ENCODE peak calls at places on chromosomes 7 and 10, in eight cellular contexts. X is activated T-cell treated with anti-CD3 and anti-CD28 coated beads for 1 hour; C is NT2/D1; T is HTR-8/SVneo; I is RWPE1; O is stimulated activated CD4-positive, alpha-beta T cell treated with anti-CD3 and anti-CD28 coated beads, Interleukin-2, amount 100 ng/mL, for 48 hours; J is LoVo; W is activated T-helper 9 cell treated with anti-CD3 and anti-CD28 coated beads, Interleukin-2, amount 50 U/mL, for 16 hours. Y is an unnamed sample.

GRCh38 chr7:157458254-157458633 is 121.4 kb downstream of the DNAJB6 start:
- DNase-seq in X (no peak), C (no peak), T (no peak), I (no peak), O (no peak), J (no peak), W (no peak), Y (no peak)

GRCh38 chr7:28748934-28749584 is 209.1 kb downstream of the TRIL start:
- DNase-seq in X (no peak), C (no peak), T (peak), I (peak), O (no peak), J (peak), W (no peak), Y (peak)

GRCh38 chr7:19675816-19676215 is 33.0 kb downstream of the POLR1F start:
- DNase-seq in X (no peak), C (no peak), T (no peak), I (no peak), O (no peak), J (no peak), W (no peak), Y (no peak)

GRCh38 chr7:32072397-32072796 is 2.2 kb upstream of the PDE1C start:
- DNase-seq in X (no peak), C (no peak), T (no peak), I (no peak), O (no peak), J (no peak), W (no peak), Y (no peak)

GRCh38 chr7:50552139-50552538 is 13.1 kb downstream of the DDC start:
- DNase-seq in X (no peak), C (no peak), T (no peak), I (no peak), O (no peak), J (no peak), W (no peak), Y (no peak)

GRCh38 chr7:155542276-155542675 is 4.1 kb downstream of the CNPY1 start:
- DNase-seq in X (no peak), C (no peak), T (no peak), I (no peak), O (no peak), J (no peak), W (no peak), Y (no peak)

GRCh38 chr7:50312589-50313162 is 8.2 kb downstream of the IKZF1 start:
- DNase-seq in X (no peak), C (no peak), T (no peak), I (no peak), O (no peak), J (no peak), W (no peak), Y (no peak)

GRCh38 chr7:29812185-29812876 is 6.0 kb downstream of the WIPF3 start:
- DNase-seq in X (no peak), C (no peak), T (no peak), I (no peak), O (no peak), J (no peak), W (no peak), Y (peak)

GRCh38 chr10:63115732-63116383 is 17.3 kb upstream of the NRBF2 start:
- DNase-seq in X (no peak), C (no peak), T (no peak), I (peak), O (no peak), J (no peak), W (no peak), Y (peak)

GRCh38 chr10:100979821-100980272 is 7.5 kb downstream of the MRPL43 start:
- DNase-seq in X (no peak), C (no peak), T (no peak), I (no peak), O (no peak), J (no peak), W (no peak), Y (no peak)

GRCh38 chr7:77439572-77439971 is 23.4 kb upstream of the GSAP start:
- DNase-seq in X (no peak), C (no peak), T (no peak), I (peak), O (no peak), J (no peak), W (no peak), Y (peak)

GRCh38 chr10:122190553-122190952 is 80.5 kb upstream of the BTBD16 start:
- DNase-seq in X (no peak), C (no peak), T (peak), I (no peak), O (no peak), J (no peak), W (no peak), Y (no peak)

Y was measured in fibroblast of lung.